ENCODE peak calls at places on chromosomes 1 and 21, in nine cellular contexts. M is kidney; S is NB4; B is lower lobe of right lung; Y is BJ; P is right lobe of liver; Z is brain microvascular endothelial cell; E is Peyer's patch; F is CD8-positive, alpha-beta memory T cell. H is an unnamed sample.

GRCh38 chr1:231883382-231883781 is 256.8 kb downstream of the DISC1 start:
- DNase-seq in S (no peak), P (no peak), Y (no peak), E (no peak), B (no peak), M (no peak), F (no peak), Z (no peak), H (no peak)

GRCh38 chr1:207997486-207998268 is 86.8 kb upstream of the CD34 start:
- DNase-seq in B (peak; percentile 75), E (peak; percentile 88), Z (peak; percentile 78), F (peak; percentile 57), S (peak; percentile 65), M (peak; percentile 82), P (peak; percentile 78), Y (no peak), H (no peak)

GRCh38 chr1:184287001-184287400 is 99.8 kb upstream of the C1orf21 start:
- DNase-seq in Z (no peak), M (no peak), F (no peak), B (no peak), S (peak; percentile 2), E (peak; percentile 74), Y (no peak), P (no peak), H (no peak)

GRCh38 chr1:59029768-59030167 is 245.9 kb upstream of the JUN start:
- DNase-seq in Y (no peak), Z (peak; percentile 60), F (no peak), M (no peak), B (no peak), P (no peak), S (no peak), E (no peak), H (no peak)

GRCh38 chr21:33367309-33367973 is 35.8 kb upstream of the IFNGR2 start:
- DNase-seq in F (no peak), B (no peak), P (no peak), Z (no peak), Y (no peak), E (no peak), S (no peak), M (no peak), H (no peak)

GRCh38 chr1:108610073-108610472 is 50.2 kb downstream of the EEIG2 start:
- DNase-seq in M (no peak), Y (no peak), B (no peak), P (no peak), E (no peak), S (no peak), Z (no peak), F (no peak), H (no peak)

GRCh38 chr1:245807306-245807705 is 652.5 kb downstream of the KIF26B start:
- DNase-seq in Y (no peak), Z (no peak), P (no peak), B (peak; percentile 69), F (no peak), E (peak; percentile 55), M (no peak), S (peak; percentile 95), H (no peak)

GRCh38 chr1:228417471-228418203 is 976 bp upstream of the TRIM17 start:
- DNase-seq in E (no peak), F (no peak), P (no peak), Y (no peak), Z (no peak), B (no peak), S (no peak), M (no peak), H (no peak)

GRCh38 chr1:172960454-172961208 is 90.1 kb downstream of the TNFSF18 start:
- DNase-seq in B (no peak), M (no peak), Y (no peak), E (no peak), P (peak; percentile 43), Z (no peak), S (no peak), F (no peak), H (peak; percentile 27)

GRCh38 chr1:68149110-68149798 is 83.1 kb downstream of the WLS start:
- DNase-seq in M (no peak), F (no peak), Z (no peak), B (no peak), Y (no peak), S (no peak), P (no peak), E (no peak), H (no peak)

GRCh38 chr1:173267453-173267945 is 60.4 kb upstream of the TNFSF4 start:
- DNase-seq in P (no peak), Z (peak; percentile 63), Y (peak; percentile 68), B (no peak), F (no peak), E (no peak), S (no peak), M (no peak), H (peak; percentile 74)

GRCh38 chr1:27724961-27725373 is 794 bp upstream of the FAM76A start:
- DNase-seq in Y (no peak), M (peak; percentile 71), P (peak; percentile 22), S (peak; percentile 21), B (peak; percentile 60), E (peak; percentile 48), Z (no peak), F (no peak), H (no peak)

GRCh38 chr1:29119365-29119929 is 4.3 kb downstream of the TMEM200B start:
- DNase-seq in Y (no peak), F (no peak), M (no peak), B (no peak), S (no peak), P (no peak), Z (no peak), E (no peak), H (no peak)

GRCh38 chr1:21553116-21553926 is 44.1 kb downstream of the ALPL start:
- DNase-seq in Y (no peak), M (no peak), P (no peak), E (no peak), Z (peak; percentile 53), B (no peak), F (no peak), S (no peak), H (peak; percentile 71)

GRCh38 chr1:110787328-110788071 is 85.4 kb upstream of the CD53 start:
- DNase-seq in Z (no peak), S (no peak), F (peak; percentile 68), E (peak; percentile 88), P (no peak), B (no peak), M (no peak), Y (no peak), H (no peak)

GRCh38 chr1:91696321-91696720 is 189.6 kb downstream of the TGFBR3 start:
- DNase-seq in M (no peak), F (no peak), Z (no peak), P (no peak), B (no peak), E (no peak), Y (no peak), S (no peak), H (no peak)

GRCh38 chr1:20366076-20366765 is 75.5 kb downstream of the VWA5B1 start:
- DNase-seq in E (no peak), P (no peak), F (no peak), B (no peak), S (no peak), M (peak; percentile 73), Y (no peak), Z (no peak), H (no peak)

GRCh38 chr1:20366766-20367602 is 76.3 kb downstream of the VWA5B1 start:
- DNase-seq in E (no peak), F (no peak), S (no peak), M (peak; percentile 76), B (no peak), Z (peak; percentile 25), Y (no peak), P (no peak), H (no peak)

GRCh38 chr1:20367626-20368025 is 77.0 kb downstream of the VWA5B1 start:
- DNase-seq in F (no peak), Y (no peak), Z (no peak), P (no peak), E (no peak), S (no peak), M (no peak), B (no peak), H (no peak)

GRCh38 chr1:20362856-20363255 is 72.2 kb downstream of the VWA5B1 start:
- DNase-seq in F (no peak), Z (no peak), P (no peak), S (no peak), B (no peak), E (no peak), M (no peak), Y (no peak), H (no peak)

GRCh38 chr1:20365421-20366075 is 74.9 kb downstream of the VWA5B1 start:
- DNase-seq in M (peak; percentile 52), P (no peak), Y (no peak), Z (no peak), S (no peak), E (no peak), B (no peak), F (no peak), H (no peak)
- H3K4me3 ChIP-seq in M (no peak overlapping the region), P (no peak overlapping the region), Y (no peak overlapping the region), Z (no peak overlapping the region), S (no peak overlapping the region), E (no peak overlapping the region), B (no peak overlapping the region), F (no peak overlapping the region), H (no peak overlapping the region)

GRCh38 chr1:24141311-24141997 is 1.5 kb downstream of the IL22RA1 start:
- DNase-seq in S (no peak), Z (no peak), M (no peak), E (peak; percentile 72), Y (no peak), B (no peak), P (no peak), F (no peak), H (no peak)
- H3K4me3 ChIP-seq in S (no peak overlapping the region), Z (no peak overlapping the region), M (no peak overlapping the region), E (peak overlapping the region; percentile 65), Y (no peak overlapping the region), B (no peak overlapping the region), P (no peak overlapping the region), F (no peak overlapping the region), H (no peak overlapping the region)

GRCh38 chr1:210709694-210710093 is 381.0 kb downstream of the HHAT start:
- DNase-seq in B (no peak), F (no peak), Y (no peak), Z (no peak), E (no peak), M (no peak), P (no peak), S (no peak), H (no peak)
- H3K4me3 ChIP-seq in B (no peak overlapping the region), F (no peak overlapping the region), Y (no peak overlapping the region), Z (no peak overlapping the region), E (no peak overlapping the region), M (no peak overlapping the region), P (no peak overlapping the region), S (no peak overlapping the region), H (no peak overlapping the region)

DNA sequence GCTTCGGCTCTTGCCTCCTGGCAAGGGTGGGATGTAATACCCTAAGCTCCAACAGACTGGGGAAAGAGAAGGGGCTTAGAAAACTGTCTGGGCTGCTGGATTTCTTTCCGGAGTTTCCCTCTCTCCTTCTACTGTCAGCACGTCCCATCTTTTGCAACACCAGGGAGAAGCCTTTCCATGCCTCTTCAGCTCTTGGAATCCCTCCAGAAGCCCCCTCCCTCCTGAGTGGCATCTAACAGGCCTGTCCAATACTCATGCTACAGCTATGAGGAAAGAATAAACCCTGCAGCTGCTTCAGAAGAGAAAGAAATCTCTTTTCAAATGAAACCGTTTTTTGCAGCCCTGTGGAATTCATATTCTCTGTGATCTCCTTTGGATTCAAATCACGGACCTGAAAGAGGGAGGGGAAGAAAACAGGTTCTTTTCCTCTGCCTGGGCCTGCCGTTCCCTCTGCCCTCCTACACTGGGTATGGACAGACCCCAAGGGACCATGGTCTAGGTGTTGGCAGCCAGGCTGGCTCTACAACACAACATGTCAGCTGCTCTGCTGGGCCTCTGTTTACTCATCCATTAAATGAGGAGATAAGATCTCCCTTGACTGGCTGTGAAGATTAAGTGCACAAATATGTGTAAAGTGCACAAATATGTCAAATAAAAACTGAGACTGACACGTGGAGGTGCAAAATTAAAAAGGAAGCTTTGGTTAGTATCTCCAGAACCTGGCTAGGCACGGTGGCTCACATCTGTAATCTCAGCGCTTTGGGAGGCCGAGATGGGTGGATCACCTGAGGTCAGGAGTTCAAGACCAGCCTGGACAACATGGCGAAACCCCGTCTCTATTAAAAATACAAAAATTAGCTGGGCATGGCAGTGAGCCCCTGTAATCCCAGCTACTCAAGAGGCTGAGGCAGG is 6.0 kb upstream of the CAPN2 start:
- DNase-seq in B (no peak), F (no peak), P (no peak), Y (no peak), M (peak; percentile 41), Z (peak; percentile 86), E (peak; percentile 56), S (no peak), H (peak; percentile 94)
- H3K4me3 ChIP-seq in B (no peak overlapping the region), F (no peak overlapping the region), P (no peak overlapping the region), Y (no peak overlapping the region), M (no peak overlapping the region), Z (no peak overlapping the region), E (no peak overlapping the region), S (no peak overlapping the region), H (peak overlapping the region; percentile 21)

H was measured in skeletal muscle cell.